ENCODE peak calls at places on chromosome 5, in nine cellular contexts. R is activated CD4-positive, alpha-beta T cell treated with anti-CD3 and anti-CD28 coated beads, Interleukin-2, amount 50 U/mL, for 48 hours; S is DMS53; J is NCI-H82; P is AG04449; A is ELR; Y is lower lobe of right lung; G is heart right ventricle; K is H54. H is an unnamed sample.

GRCh38 chr5:1479581-1480188 is 34.4 kb upstream of the SLC6A3 start:
- DNase-seq in R (peak; percentile 39), S (peak; percentile 75), J (peak; percentile 32), P (peak; percentile 10), A (peak; percentile 15), Y (peak; percentile 65), G (no peak), K (peak; percentile 63), H (peak; percentile 18)

GRCh38 chr5:125106881-125107280 is 360.4 kb upstream of the ZNF608 start:
- DNase-seq in R (no peak), S (no peak), J (no peak), P (no peak), A (no peak), Y (no peak), G (no peak), K (no peak), H (no peak)

GRCh38 chr5:36371366-36371765 is 69.7 kb upstream of the RANBP3L start:
- DNase-seq in R (no peak), S (no peak), J (peak; percentile 81), P (no peak), A (no peak), Y (no peak), G (no peak), K (no peak), H (no peak)

GRCh38 chr5:57191986-57192385 is 18.1 kb downstream of the GPBP1 start:
- DNase-seq in R (no peak), S (no peak), J (no peak), P (no peak), A (no peak), Y (no peak), G (no peak), K (no peak), H (no peak)

GRCh38 chr5:1110930-1111726 is 735 bp downstream of the SLC12A7 start:
- DNase-seq in R (peak; percentile 14), S (peak; percentile 75), J (no peak), P (no peak), A (no peak), Y (peak; percentile 73), G (peak; percentile 71), K (no peak), H (no peak)

GRCh38 chr5:87195104-87195581 is 72.5 kb upstream of the RASA1 start:
- DNase-seq in R (no peak), S (no peak), J (no peak), P (peak; percentile 33), A (peak; percentile 79), Y (no peak), G (no peak), K (no peak), H (peak; percentile 83)

GRCh38 chr5:159773062-159773924 is 143.0 kb upstream of the ADRA1B start:
- DNase-seq in R (peak; percentile 83), S (peak; percentile 96), J (peak; percentile 72), P (no peak), A (peak; percentile 91), Y (peak; percentile 68), G (peak; percentile 78), K (peak; percentile 61), H (peak; percentile 87)

GRCh38 chr5:83492331-83492730 is 20.8 kb downstream of the VCAN start:
- DNase-seq in R (no peak), S (peak; percentile 90), J (no peak), P (no peak), A (no peak), Y (no peak), G (no peak), K (no peak), H (no peak)

GRCh38 chr5:72288923-72289322 is 31.1 kb downstream of the MRPS27 start:
- DNase-seq in R (no peak), S (peak; percentile 94), J (peak; percentile 70), P (no peak), A (no peak), Y (no peak), G (peak; percentile 17), K (no peak), H (no peak)

GRCh38 chr5:181071257-181071656 is 31.2 kb downstream of the BTNL9 start:
- DNase-seq in R (no peak), S (no peak), J (no peak), P (no peak), A (no peak), Y (no peak), G (no peak), K (no peak), H (no peak)

GRCh38 chr5:75050415-75050814 is 1.9 kb downstream of the GCNT4 start:
- DNase-seq in R (no peak), S (peak; percentile 48), J (peak; percentile 67), P (no peak), A (peak; percentile 61), Y (no peak), G (no peak), K (no peak), H (no peak)

GRCh38 chr5:131209506-131210191 is 38.9 kb downstream of the LYRM7 start:
- DNase-seq in R (peak; percentile 26), S (peak; percentile 29), J (peak; percentile 85), P (no peak), A (no peak), Y (no peak), G (no peak), K (no peak), H (no peak)

GRCh38 chr5:14463629-14464028 is 118.0 kb upstream of the OTULINL start:
- DNase-seq in R (no peak), S (peak; percentile 16), J (peak; percentile 57), P (no peak), A (peak; percentile 63), Y (no peak), G (no peak), K (no peak), H (peak; percentile 58)

GRCh38 chr5:106376522-106376921 is 1294.2 kb downstream of the EFNA5 start:
- DNase-seq in R (no peak), S (no peak), J (no peak), P (no peak), A (peak; percentile 74), Y (no peak), G (no peak), K (no peak), H (peak; percentile 80)